ENCODE peak calls at places on chromosome 1, in six cellular contexts. T is K562, B is GM12878, I is GM23338, K is HCT116, P is SK-N-SH. M is an unnamed sample. For H3K4me1, the result is how much of the 10 kb centered on the place peaks cover.

GRCh38 chr1:27536767-27537166 is 46.8 kb upstream of the WASF2 start:
- DNase-seq in T (no peak), B (no peak), I (peak), K (no peak), P (peak), M (no peak)

GRCh38 chr1:234214129-234214910 is 158.9 kb upstream of the COA6 start:
- DNase-seq in T (no peak), B (no peak), I (peak), K (no peak), P (peak), M (no peak)

GRCh38 chr1:94408104-94408503 is 10.1 kb upstream of the ABCD3 start:
- DNase-seq in T (no peak), B (no peak), I (peak), K (no peak), P (no peak), M (no peak)

GRCh38 chr1:113007706-113008364 is 51.8 kb upstream of the SLC16A1 start:
- DNase-seq in T (no peak), B (no peak), I (no peak), K (no peak), P (no peak), M (no peak)

GRCh38 chr1:244176201-244176600 is 125.1 kb downstream of the ZBTB18 start:
- DNase-seq in T (no peak), B (no peak), I (no peak), K (no peak), P (no peak), M (no peak)

GRCh38 chr1:22329171-22329540 is 122.5 kb upstream of the ZBTB40 start:
- DNase-seq in T (no peak), B (no peak), I (no peak), K (no peak), P (peak), M (no peak)

GRCh38 chr1:160789702-160790611 is 6.0 kb upstream of the LY9 start:
- DNase-seq in T (no peak), B (peak), I (no peak), K (no peak), P (no peak), M (no peak)

GRCh38 chr1:153597206-153597605 is 15.7 kb downstream of the S100A16 start:
- DNase-seq in T (no peak), B (peak), I (no peak), K (no peak), P (no peak), M (no peak)

GRCh38 chr1:45887156-45887842 is 83.9 kb downstream of the MAST2 start:
- DNase-seq in T (no peak), B (no peak), I (no peak), K (no peak), P (no peak), M (no peak)

GRCh38 chr1:6488602-6489382 is 2.7 kb downstream of the PLEKHG5 start:
- DNase-seq in T (no peak), B (no peak), I (no peak), K (no peak), P (no peak), M (no peak)

GRCh38 chr1:18807334-18808063 is 52.0 kb downstream of the TAS1R2 start:
- DNase-seq in T (peak), B (no peak), I (no peak), K (no peak), P (no peak), M (no peak)

GRCh38 chr1:94514095-94514727 is 27.3 kb downstream of the F3 start:
- DNase-seq in T (no peak), B (no peak), I (peak), K (peak), P (peak), M (peak)

GRCh38 chr1:192489046-192489445 is 86.5 kb upstream of the RGS1 start:
- DNase-seq in T (no peak), B (no peak), I (no peak), K (no peak), P (peak), M (no peak)

DNA sequence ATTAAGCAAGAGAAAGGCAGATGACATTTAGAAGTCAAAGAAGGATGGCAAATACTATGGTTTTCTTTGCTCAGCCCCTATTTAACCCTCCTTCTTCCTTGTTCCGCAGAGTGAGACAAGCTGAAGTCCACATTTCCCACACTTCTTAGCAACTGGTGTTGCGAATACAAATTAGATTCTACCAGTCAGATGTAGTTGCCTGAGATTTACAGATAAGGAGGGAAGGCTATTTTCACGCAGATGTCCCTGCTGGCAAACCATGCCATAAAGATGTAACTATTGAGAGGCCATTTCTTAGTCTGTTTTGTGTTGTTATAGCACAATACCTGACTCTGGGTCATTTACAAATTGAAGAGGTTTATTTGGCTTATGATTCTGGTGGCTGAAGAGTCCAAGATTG is 84.3 kb downstream of the ZC3H11B start:
- DNase-seq in T (no peak), B (no peak), I (no peak), K (no peak), P (no peak), M (no peak)
- TF ChIP-seq POLR2AphosphoS5 in T (no peak), B (no peak), I (no peak), K (no peak), P (no peak), M (no peak)

DNA sequence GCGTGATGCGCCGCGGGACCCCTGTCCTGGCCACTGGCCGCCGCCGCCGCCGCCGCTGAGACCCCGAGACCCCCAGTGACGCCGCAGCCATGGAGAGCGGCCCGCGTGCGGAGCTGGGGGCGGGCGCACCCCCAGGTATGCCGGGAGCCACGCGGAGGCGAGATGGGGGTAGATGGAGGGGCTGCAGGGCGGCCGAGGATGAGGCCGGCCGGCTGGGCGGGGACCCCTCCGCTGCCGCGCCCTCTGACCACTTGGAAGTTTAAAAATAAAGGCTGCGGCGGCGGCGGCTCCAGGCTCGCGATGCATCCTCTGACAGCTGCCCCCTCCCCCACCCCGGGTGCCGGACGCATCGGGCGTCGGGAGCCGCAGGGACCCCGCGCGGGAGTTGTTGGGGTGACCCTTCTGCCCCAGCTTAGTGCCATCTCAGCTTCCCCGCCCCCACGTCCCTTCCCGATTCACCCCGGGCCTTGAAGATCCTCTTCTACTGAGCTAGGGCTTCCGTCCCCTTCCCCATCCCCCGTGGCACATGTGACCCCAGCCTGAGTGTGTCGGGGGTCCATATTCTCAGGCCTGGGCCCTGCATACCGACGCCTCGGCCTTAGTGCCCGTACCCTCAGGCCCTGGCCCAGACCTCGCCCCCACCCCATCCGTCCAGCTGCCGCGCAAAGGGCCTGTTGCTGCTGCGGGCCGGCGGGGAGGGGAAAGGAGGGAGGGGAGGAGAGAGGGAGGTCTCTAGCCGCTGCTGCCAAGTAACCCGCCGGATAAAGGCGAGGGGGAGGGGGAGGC is 562 bp downstream of the MAP7D1 start:
- DNase-seq in T (peak), B (no peak), I (peak), K (no peak), P (peak), M (no peak)
- TF ChIP-seq REST in T (no peak), B (no peak), I (no peak), K (no peak), P (no peak), M (no peak)

GRCh38 chr1:2248854-2249558 is 20.9 kb downstream of the SKI start:
- DNase-seq in T (no peak), B (no peak), I (no peak), K (no peak), P (no peak), M (no peak)

GRCh38 chr1:2250721-2251281 is 22.7 kb downstream of the SKI start:
- DNase-seq in T (no peak), B (no peak), I (no peak), K (no peak), P (no peak), M (no peak)

GRCh38 chr1:2249559-2249906 is 21.4 kb downstream of the SKI start:
- DNase-seq in T (no peak), B (no peak), I (no peak), K (no peak), P (no peak), M (no peak)

GRCh38 chr1:2247760-2248126 is 19.6 kb downstream of the SKI start:
- DNase-seq in T (no peak), B (no peak), I (no peak), K (no peak), P (no peak), M (no peak)

GRCh38 chr1:2248127-2248826 is 20.2 kb downstream of the SKI start:
- DNase-seq in T (no peak), B (no peak), I (peak), K (no peak), P (no peak), M (no peak)
- H3K4me1 ChIP-seq in T (under half), B (under half), I (under half), K (under half), P (under half), M (under half)

GRCh38 chr1:20194224-20194623 is 7.9 kb upstream of the PLA2G2C start:
- DNase-seq in T (no peak), B (no peak), I (peak), K (no peak), P (no peak), M (no peak)

GRCh38 chr1:20191266-20191665 is 4.9 kb upstream of the PLA2G2C start:
- DNase-seq in T (no peak), B (no peak), I (no peak), K (no peak), P (no peak), M (no peak)

GRCh38 chr1:20190761-20191160 is 4.4 kb upstream of the PLA2G2C start:
- DNase-seq in T (no peak), B (no peak), I (no peak), K (no peak), P (no peak), M (no peak)

GRCh38 chr1:20192871-20193411 is 6.6 kb upstream of the PLA2G2C start:
- DNase-seq in T (no peak), B (no peak), I (no peak), K (no peak), P (no peak), M (no peak)

DNA sequence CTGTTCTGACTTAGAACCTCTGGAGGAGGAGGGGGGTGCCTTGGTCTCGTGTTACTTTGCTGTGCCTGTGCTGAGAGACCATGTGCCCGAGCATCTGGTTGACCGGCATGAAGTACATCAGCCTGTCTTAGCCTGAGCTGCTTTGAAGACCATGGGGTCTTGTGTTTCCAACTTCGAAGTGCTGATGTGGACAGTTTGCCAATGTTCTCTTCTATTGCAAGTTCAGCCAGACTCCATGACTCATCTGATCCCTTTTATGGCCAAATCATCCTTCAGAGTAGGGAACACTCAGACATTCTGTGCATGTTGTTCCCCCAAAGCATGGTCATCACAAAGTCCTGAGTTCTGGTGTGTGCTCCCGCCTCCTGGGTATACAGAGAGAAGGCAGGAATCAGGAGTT is 6.0 kb upstream of the PLA2G2C start:
- DNase-seq in T (no peak), B (no peak), I (no peak), K (no peak), P (no peak), M (no peak)
- TF ChIP-seq POLR2AphosphoS5 in T (no peak), B (no peak), I (no peak), K (no peak), P (no peak), M (no peak)

GRCh38 chr1:57218487-57219079 is 205.3 kb downstream of the DAB1 start:
- DNase-seq in T (peak), B (no peak), I (peak), K (no peak), P (peak), M (no peak)
- TF ChIP-seq REST in T (no peak), B (no peak), I (no peak), K (no peak), P (no peak), M (no peak)

GRCh38 chr1:217812175-217812574 is 181.0 kb downstream of the SPATA17 start:
- DNase-seq in T (no peak), B (no peak), I (no peak), K (no peak), P (no peak), M (no peak)
- H3K4me1 ChIP-seq in T (under half), B (under half), I (under half), K (under half), P (under half), M (under half)

DNA sequence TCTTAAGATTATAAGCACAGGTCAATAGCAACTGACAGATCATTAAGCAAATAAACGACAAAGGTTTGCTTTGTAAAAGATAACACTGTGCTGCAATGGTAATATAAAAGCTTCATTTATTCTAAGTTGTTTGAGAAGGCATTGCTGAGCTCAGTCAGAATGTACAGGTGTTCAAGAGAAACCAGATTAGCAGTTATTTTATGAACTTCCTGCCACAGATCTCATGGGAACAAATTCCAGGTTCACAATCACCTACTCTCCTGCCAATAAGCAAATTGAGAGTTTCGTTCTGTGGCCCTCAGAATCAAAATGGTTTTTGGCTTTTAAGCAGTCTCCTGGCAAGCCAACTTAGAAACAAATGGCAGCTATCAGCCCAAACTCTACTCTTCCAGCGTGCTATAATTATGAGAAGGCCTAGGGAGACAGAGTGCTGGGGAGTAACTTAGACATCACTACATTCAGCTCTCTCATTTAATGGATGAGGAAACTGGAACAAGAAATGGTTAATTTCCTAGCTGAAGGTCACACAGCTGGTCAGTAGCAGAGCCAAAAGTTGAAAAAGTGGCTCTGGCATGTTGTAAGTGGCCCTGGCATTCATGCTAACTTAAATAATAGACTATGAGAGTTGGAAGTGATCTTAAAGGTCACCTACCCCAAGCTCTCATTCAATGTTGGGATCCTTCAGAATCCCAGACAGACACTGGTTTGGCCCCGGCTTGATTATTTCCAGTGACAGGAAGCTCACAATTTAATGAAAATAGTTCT is 82.5 kb upstream of the EDEM3 start:
- DNase-seq in T (no peak), B (no peak), I (no peak), K (no peak), P (no peak), M (no peak)
- TF ChIP-seq POLR2AphosphoS5 in T (no peak), B (no peak), I (no peak), K (no peak), P (no peak), M (no peak)

M was measured in Panc1.